ENCODE peak calls at places on chromosomes 7 and 10, in nine cellular contexts. F is B cell, M is GM12878, V is glutamatergic neuron, C is right lobe of liver, S is kidney epithelial cell, R is mammary epithelial cell, D is dorsolateral prefrontal cortex, T is RWPE1. L is an unnamed sample.

GRCh38 chr10:130497056-130498010 is 361.1 kb downstream of the GLRX3 start:
- DNase-seq in C (peak; percentile 23), D (no peak), V (no peak), M (no peak), T (no peak), S (no peak), F (no peak), R (no peak), L (no peak)

GRCh38 chr10:59108886-59109288 is 67.6 kb upstream of the PHYHIPL start:
- DNase-seq in C (no peak), R (no peak), V (no peak), T (no peak), F (no peak), D (no peak), S (no peak), M (no peak), L (no peak)

GRCh38 chr7:54811016-54811924 is 52.3 kb upstream of the SEC61G start:
- DNase-seq in M (no peak), R (peak; percentile 78), C (no peak), F (no peak), S (no peak), D (no peak), V (no peak), T (no peak), L (no peak)

GRCh38 chr10:75294518-75294865 is 58.7 kb upstream of the COMTD1 start:
- DNase-seq in F (no peak), V (peak; percentile 43), M (no peak), T (no peak), S (no peak), C (no peak), D (no peak), R (no peak), L (no peak)

GRCh38 chr10:122162566-122163181 is 108.4 kb upstream of the BTBD16 start:
- DNase-seq in T (no peak), R (no peak), F (no peak), C (peak; percentile 90), S (no peak), M (no peak), V (peak; percentile 70), D (no peak), L (no peak)

GRCh38 chr7:2203551-2204300 is 29.0 kb downstream of the MAD1L1 start:
- DNase-seq in F (peak; percentile 43), R (no peak), M (no peak), C (peak; percentile 22), S (no peak), D (no peak), V (no peak), T (no peak), L (no peak)

GRCh38 chr10:128011059-128011979 is 104.4 kb downstream of the PTPRE start:
- DNase-seq in V (peak; percentile 86), M (peak; percentile 19), C (peak; percentile 85), F (peak; percentile 81), S (peak; percentile 18), D (peak; percentile 78), T (peak; percentile 96), R (peak; percentile 40), L (peak; percentile 90)

GRCh38 chr7:132065193-132065972 is 509.0 kb upstream of the PODXL start:
- DNase-seq in R (peak; percentile 91), D (peak; percentile 66), C (no peak), F (no peak), M (no peak), V (no peak), S (peak; percentile 96), T (peak; percentile 96), L (no peak)

GRCh38 chr10:14569274-14570060 is 205.2 kb downstream of the FAM107B start:
- DNase-seq in R (no peak), F (no peak), T (no peak), D (no peak), M (no peak), C (peak; percentile 78), S (no peak), V (no peak), L (no peak)

GRCh38 chr7:108345710-108346336 is 110.4 kb downstream of the NRCAM start:
- DNase-seq in M (no peak), D (no peak), R (no peak), S (no peak), C (no peak), F (no peak), V (no peak), T (no peak), L (no peak)

GRCh38 chr7:2110586-2111396 is 122.0 kb downstream of the MAD1L1 start:
- DNase-seq in V (no peak), F (no peak), T (no peak), C (no peak), D (no peak), M (no peak), S (no peak), R (no peak), L (no peak)

GRCh38 chr7:29435167-29435566 is 128.5 kb upstream of the PRR15 start:
- DNase-seq in R (no peak), D (no peak), S (no peak), M (no peak), T (no peak), C (no peak), F (no peak), V (no peak), L (no peak)

GRCh38 chr10:44411251-44411650 is 26.4 kb upstream of the CXCL12 start:
- DNase-seq in M (no peak), C (peak; percentile 18), R (no peak), S (no peak), V (no peak), D (no peak), T (no peak), F (no peak), L (no peak)
- TF ChIP-seq CTCF in M (no peak), C (no peak), R (no peak), S (no peak), V (no peak), D (no peak), T (no peak), F (no peak), L (no peak)

DNA sequence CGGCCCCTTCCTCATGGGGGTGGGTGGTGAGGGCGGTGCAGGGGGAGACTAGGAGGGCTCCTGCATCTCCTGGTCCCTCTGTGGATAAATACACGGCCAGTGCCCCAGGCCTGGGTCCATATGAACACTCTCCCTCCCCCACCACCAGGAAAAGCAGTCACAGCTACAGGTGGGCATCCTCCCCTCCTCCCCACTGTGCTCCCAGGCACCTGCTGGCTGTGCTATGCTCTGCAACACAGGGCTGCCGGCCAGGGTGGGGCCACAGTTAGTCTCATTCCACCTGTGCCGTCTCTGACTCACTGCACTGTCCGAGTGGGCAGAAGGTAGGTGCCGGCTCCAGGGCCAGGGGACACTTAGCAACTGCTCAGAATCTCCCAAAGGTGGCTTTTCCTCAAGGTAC is 87.3 kb upstream of the INSIG1 start:
- DNase-seq in F (no peak), M (no peak), T (no peak), R (peak; percentile 28), C (no peak), D (no peak), S (no peak), V (no peak), L (no peak)
- TF ChIP-seq CTCF in F (no peak), M (no peak), T (no peak), R (no peak), C (no peak), D (no peak), S (peak; percentile 28), V (no peak), L (no peak)

GRCh38 chr10:25639646-25640045 is 294.4 kb upstream of the MYO3A start:
- DNase-seq in D (no peak), C (no peak), S (no peak), T (no peak), M (no peak), F (no peak), V (no peak), R (no peak), L (no peak)
- TF ChIP-seq CTCF in D (no peak), C (no peak), S (no peak), T (no peak), M (no peak), F (no peak), V (no peak), R (no peak), L (no peak)

DNA sequence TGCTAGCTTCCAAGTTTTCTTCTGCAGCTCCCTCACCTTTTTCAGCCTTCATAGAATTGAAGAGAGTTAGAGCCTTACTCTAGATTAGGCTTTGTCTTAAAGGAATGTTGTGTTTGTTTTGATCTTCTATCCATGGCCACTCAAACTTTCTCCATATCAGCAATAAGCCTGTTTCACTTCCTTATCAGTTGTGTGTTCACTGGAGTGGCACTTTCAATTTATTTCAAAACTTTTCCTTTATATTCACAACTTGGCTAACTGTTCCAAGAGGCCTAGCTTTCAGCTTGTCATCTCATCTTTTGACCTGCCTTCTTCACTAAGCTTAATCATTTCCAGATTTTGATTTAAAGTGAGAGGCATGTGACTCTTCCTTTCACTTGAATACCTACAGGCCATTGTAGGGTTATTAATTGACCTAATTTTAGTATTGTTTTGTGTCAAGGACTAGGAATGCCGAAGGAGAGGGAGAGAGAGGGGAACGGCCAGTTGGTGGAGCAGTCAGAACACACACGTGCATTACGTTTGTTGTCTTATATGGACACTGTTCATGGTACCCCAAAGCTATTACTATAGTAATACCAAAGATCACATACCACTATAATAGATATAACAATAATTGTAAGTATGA is 5.4 kb upstream of the GNAT3 start:
- DNase-seq in D (no peak), T (no peak), R (no peak), V (no peak), C (no peak), M (no peak), F (no peak), S (no peak), L (no peak)
- TF ChIP-seq CTCF in D (no peak), T (no peak), R (no peak), V (no peak), C (no peak), M (no peak), F (no peak), S (no peak), L (no peak)

GRCh38 chr7:143485500-143485899 is 7.8 kb downstream of the TAS2R41 start:
- DNase-seq in C (no peak), M (no peak), T (no peak), F (no peak), V (no peak), D (no peak), R (no peak), S (no peak), L (no peak)
- TF ChIP-seq CTCF in C (no peak), M (no peak), T (no peak), F (no peak), V (no peak), D (no peak), R (no peak), S (no peak), L (no peak)

L was measured in GM13977.